ENCODE peak calls at places on chromosomes 1 and 21, in seven cellular contexts. V, H, J, G, C, R and X are unnamed samples.
A peak's percentile ranks its signal among the peaks of the same experiment; 100 is the strongest.

GRCh38 chr1:54227836-54228435 is 28.0 kb downstream of the MRPL37 start:
- DNase-seq in J (no peak), R (no peak), C (no peak), V (no peak), H (no peak), G (no peak), X (peak; percentile 73)

GRCh38 chr1:97073169-97073568 is 351.6 kb downstream of the PTBP2 start:
- DNase-seq in H (no peak), V (no peak), J (no peak), C (no peak), R (no peak), G (no peak), X (no peak)

GRCh38 chr1:163060343-163061007 is 8.7 kb upstream of the RGS4 start:
- DNase-seq in H (no peak), V (no peak), R (no peak), J (no peak), C (no peak), G (no peak), X (no peak)

GRCh38 chr1:2588661-2589330 is 2.2 kb downstream of the PRXL2B start:
- DNase-seq in C (no peak), H (no peak), J (no peak), G (no peak), R (no peak), V (no peak), X (no peak)

GRCh38 chr1:34924759-34925555 is 4.5 kb downstream of the DLGAP3 start:
- DNase-seq in J (no peak), C (peak; percentile 86), H (peak; percentile 75), G (no peak), R (peak; percentile 31), V (no peak), X (no peak)

GRCh38 chr1:64513557-64513956 is 43.6 kb downstream of the CACHD1 start:
- DNase-seq in C (no peak), H (no peak), J (no peak), R (no peak), V (no peak), G (no peak), X (no peak)

GRCh38 chr1:200979574-200980451 is 43.7 kb downstream of the KIF21B start:
- DNase-seq in J (peak; percentile 47), V (peak; percentile 12), R (peak; percentile 24), H (peak; percentile 76), C (peak; percentile 91), G (no peak), X (peak; percentile 77)

GRCh38 chr1:167905182-167905581 is 8.8 kb downstream of the ADCY10 start:
- DNase-seq in R (peak; percentile 48), J (no peak), G (no peak), V (no peak), H (no peak), C (no peak), X (no peak)

GRCh38 chr1:216456682-216457081 is 33.4 kb upstream of the USH2A start:
- DNase-seq in C (no peak), J (no peak), H (no peak), V (no peak), R (no peak), G (no peak), X (peak; percentile 78)

GRCh38 chr21:31905444-31906400 is 32.9 kb downstream of the HUNK start:
- DNase-seq in R (no peak), H (no peak), J (no peak), V (no peak), C (no peak), G (no peak), X (peak; percentile 53)

DNA sequence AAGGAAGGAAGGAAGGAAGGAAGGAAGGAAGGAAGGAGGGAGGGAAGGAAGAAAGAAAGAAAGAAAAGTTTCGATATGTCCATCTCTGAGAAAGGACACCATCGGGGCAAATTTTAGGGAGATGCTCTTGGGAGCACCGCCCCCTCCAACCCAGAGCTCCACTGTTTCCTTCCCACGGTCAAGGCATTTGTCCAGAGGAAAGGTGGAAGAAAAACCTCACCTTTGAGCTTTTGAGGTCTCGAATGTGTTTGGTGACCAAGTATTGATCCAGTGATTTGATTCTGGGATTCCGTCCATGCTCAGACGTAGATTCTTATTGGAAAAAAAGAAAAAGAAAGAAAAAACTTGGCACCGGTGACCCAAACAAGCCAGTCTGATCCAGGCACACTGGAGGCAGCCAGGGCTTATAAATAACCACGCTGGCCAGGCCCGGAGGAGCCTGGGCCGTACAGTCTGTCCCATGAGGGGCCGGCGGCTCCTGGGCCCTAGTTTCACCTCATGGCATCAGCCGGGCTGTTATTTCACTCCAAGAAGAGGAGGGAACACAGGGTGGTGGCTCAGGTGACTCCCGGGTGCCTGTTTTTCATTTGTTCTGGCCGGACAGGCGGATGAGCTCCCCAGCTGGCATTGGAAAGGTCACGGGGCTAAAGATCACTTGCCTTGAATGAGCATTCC is 36.1 kb upstream of the SLC25A33 start:
- DNase-seq in C (no peak), J (no peak), R (peak; percentile 54), H (no peak), G (no peak), V (no peak), X (no peak)
- TF ChIP-seq JUND in C (no peak), J (no peak), R (no peak), H (no peak), G (no peak), V (no peak), X (no peak)

GRCh38 chr1:234589854-234590620 is 19.9 kb downstream of the IRF2BP2 start:
- DNase-seq in G (no peak), J (no peak), R (no peak), V (no peak), H (peak; percentile 63), C (peak; percentile 41), X (peak; percentile 39)

GRCh38 chr1:234586892-234587445 is 23.0 kb downstream of the IRF2BP2 start:
- DNase-seq in C (no peak), J (no peak), H (peak; percentile 15), G (no peak), V (no peak), R (no peak), X (no peak)

GRCh38 chr1:234591131-234591530 is 18.8 kb downstream of the IRF2BP2 start:
- DNase-seq in J (no peak), G (no peak), C (no peak), R (no peak), H (no peak), V (no peak), X (no peak)

GRCh38 chr1:234588402-234588801 is 21.6 kb downstream of the IRF2BP2 start:
- DNase-seq in J (no peak), H (no peak), C (no peak), G (no peak), V (no peak), R (no peak), X (no peak)

DNA sequence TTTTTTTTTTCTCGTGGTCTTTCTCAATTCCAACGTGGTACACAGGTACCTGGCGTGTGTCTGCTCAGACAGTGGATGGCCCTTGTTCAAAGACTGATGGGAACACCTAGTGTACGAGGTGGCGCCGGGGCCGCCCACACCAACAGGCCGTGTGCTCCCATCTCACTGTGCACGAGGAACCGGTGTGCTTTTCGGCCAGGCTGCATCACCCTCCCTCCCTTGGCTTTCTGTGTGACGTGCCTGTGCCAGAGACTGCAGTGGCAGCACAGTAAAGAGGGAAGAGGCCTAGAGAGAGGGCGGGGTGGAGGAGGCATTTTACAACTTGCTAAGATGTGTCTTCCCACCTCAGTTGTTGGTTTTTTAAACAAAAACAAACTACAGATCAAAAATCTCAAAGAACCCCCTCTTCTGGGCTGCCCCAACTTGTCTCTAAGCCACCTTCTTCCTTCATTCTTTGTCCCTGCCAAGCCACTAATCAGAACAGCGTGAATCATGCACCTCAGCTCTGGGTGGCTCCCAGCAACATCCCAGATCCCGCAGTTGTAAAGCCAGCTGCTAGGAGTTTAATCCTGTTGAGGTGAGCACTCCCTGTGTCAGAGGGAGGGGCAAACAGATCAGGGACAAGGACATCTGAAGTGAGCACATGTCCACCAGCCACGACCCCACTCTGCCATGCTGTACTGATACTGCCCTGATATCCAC is 20.8 kb downstream of the IRF2BP2 start:
- DNase-seq in G (no peak), C (no peak), R (no peak), V (no peak), J (no peak), H (no peak), X (no peak)
- TF ChIP-seq JUND in G (no peak), C (no peak), R (no peak), V (no peak), J (no peak), H (no peak), X (no peak)

DNA sequence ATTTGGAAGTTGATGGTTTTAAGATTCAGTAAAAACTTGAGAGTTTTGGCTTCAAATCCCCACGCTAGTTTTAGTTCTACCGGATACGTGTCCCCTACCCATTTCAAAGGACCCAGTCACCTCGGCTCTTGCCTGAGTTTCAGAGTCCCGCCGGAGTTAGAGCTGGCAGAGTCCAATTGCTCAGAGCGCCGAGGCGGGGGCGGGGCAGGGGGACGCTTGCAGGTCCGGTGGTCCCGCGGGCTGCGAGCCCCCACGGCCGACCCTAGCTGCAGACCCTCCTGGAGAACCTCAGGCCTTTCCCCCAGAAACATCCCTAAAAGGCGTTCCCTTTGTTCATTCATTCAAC is 765 bp upstream of the VPS45 start:
- DNase-seq in G (peak; percentile 12), J (peak; percentile 5), R (no peak), V (no peak), H (no peak), C (peak; percentile 41), X (no peak)
- TF ChIP-seq JUND in G (no peak), J (no peak), R (no peak), V (no peak), H (no peak), C (no peak), X (no peak)

GRCh38 chr1:212819704-212820103 is 27.7 kb downstream of the SPATA45 start:
- DNase-seq in V (no peak), G (peak; percentile 84), H (no peak), C (no peak), J (no peak), R (no peak), X (no peak)
- TF ChIP-seq JUND in V (no peak), G (no peak), H (no peak), C (no peak), J (no peak), R (no peak), X (no peak)

DNA sequence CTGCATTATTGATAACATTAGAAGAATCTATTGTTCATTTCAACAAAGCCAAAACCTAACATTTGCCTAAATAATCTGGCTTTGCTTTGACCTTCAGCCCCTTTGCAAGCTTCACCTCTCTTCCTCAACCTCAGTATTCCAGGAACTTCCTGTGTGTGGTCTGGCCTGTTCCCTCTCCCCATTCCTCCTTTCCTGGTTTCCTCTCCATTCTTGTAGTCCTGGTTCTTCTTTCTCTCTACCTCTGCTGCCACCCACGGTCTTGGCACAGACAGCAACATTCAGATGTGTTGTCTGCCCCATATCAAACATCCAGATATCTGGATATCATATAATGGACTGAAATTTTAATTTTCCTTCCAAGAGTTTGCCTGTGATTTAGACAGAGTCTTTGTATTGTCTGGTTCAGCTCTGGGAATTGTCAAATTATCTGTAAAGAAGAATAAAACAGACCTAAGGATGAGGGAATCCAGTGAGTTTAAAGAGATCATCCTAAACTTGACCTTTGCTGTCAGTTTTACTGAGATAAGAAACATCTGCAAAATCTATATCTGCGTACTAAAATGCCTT is 148.1 kb upstream of the KCTD3 start:
- DNase-seq in G (no peak), V (no peak), H (no peak), R (no peak), C (no peak), J (no peak), X (peak; percentile 9)
- TF ChIP-seq JUND in G (no peak), V (no peak), H (no peak), R (no peak), C (no peak), J (no peak), X (no peak)